ENCODE peak calls at places on chromosomes 11 and 22, in five cellular contexts. One of them, this sample, is unnamed.
A peak's percentile ranks its signal among the peaks of the same experiment; 100 is the strongest.

GRCh38 chr11:112315057-112315720 is 54.5 kb upstream of the PLET1 start:
- DNase-seq in body of pancreas: no peak
- DNase-seq in tibial nerve: no peak
- DNase-seq in heart left ventricle: no peak
- DNase-seq in uterus: no peak
- DNase-seq in this sample: no peak

GRCh38 chr11:65546217-65546958 is 11.8 kb downstream of the LTBP3 start:
- DNase-seq in body of pancreas: peak; percentile 95
- DNase-seq in tibial nerve: peak; percentile 71
- DNase-seq in heart left ventricle: peak; percentile 71
- DNase-seq in uterus: peak; percentile 72
- DNase-seq in this sample: no peak

GRCh38 chr11:119878990-119879389 is 150.0 kb upstream of the NECTIN1 start:
- DNase-seq in body of pancreas: peak; percentile 7
- DNase-seq in tibial nerve: no peak
- DNase-seq in heart left ventricle: no peak
- DNase-seq in uterus: no peak
- DNase-seq in this sample: no peak

GRCh38 chr11:76592961-76593360 is 77.6 kb downstream of the LRRC32 start:
- DNase-seq in body of pancreas: no peak
- DNase-seq in tibial nerve: no peak
- DNase-seq in heart left ventricle: no peak
- DNase-seq in uterus: no peak
- DNase-seq in this sample: no peak

GRCh38 chr11:1513326-1514296 is 27.0 kb upstream of the MOB2 start:
- DNase-seq in body of pancreas: no peak
- DNase-seq in tibial nerve: no peak
- DNase-seq in heart left ventricle: no peak
- DNase-seq in uterus: no peak
- DNase-seq in this sample: no peak

GRCh38 chr11:269146-269890 is 8.9 kb upstream of the NLRP6 start:
- DNase-seq in body of pancreas: peak; percentile 44
- DNase-seq in tibial nerve: no peak
- DNase-seq in heart left ventricle: no peak
- DNase-seq in uterus: no peak
- DNase-seq in this sample: no peak

GRCh38 chr11:60700689-60701508 is 1.5 kb downstream of the MS4A8 start:
- DNase-seq in body of pancreas: peak; percentile 69
- DNase-seq in tibial nerve: no peak
- DNase-seq in heart left ventricle: no peak
- DNase-seq in uterus: no peak
- DNase-seq in this sample: no peak

GRCh38 chr11:35289821-35290220 is 129.5 kb downstream of the SLC1A2 start:
- DNase-seq in body of pancreas: no peak
- DNase-seq in tibial nerve: no peak
- DNase-seq in heart left ventricle: no peak
- DNase-seq in uterus: no peak
- DNase-seq in this sample: no peak

GRCh38 chr11:77085652-77086051 is 17.0 kb upstream of the OMP start:
- DNase-seq in body of pancreas: peak; percentile 0
- DNase-seq in tibial nerve: peak; percentile 7
- DNase-seq in heart left ventricle: no peak
- DNase-seq in uterus: no peak
- DNase-seq in this sample: no peak

GRCh38 chr22:37440875-37441274 is 13.6 kb upstream of the ELFN2 start:
- DNase-seq in body of pancreas: no peak
- DNase-seq in tibial nerve: no peak
- DNase-seq in heart left ventricle: no peak
- DNase-seq in uterus: no peak
- DNase-seq in this sample: no peak

GRCh38 chr11:99351620-99352019 is 330.9 kb downstream of the CNTN5 start:
- DNase-seq in body of pancreas: no peak
- DNase-seq in tibial nerve: no peak
- DNase-seq in heart left ventricle: no peak
- DNase-seq in uterus: no peak
- DNase-seq in this sample: no peak

GRCh38 chr22:50630376-50630775 is 2.4 kb upstream of the ARSA start:
- DNase-seq in body of pancreas: no peak
- DNase-seq in tibial nerve: no peak
- DNase-seq in heart left ventricle: no peak
- DNase-seq in uterus: peak; percentile 8
- DNase-seq in this sample: no peak

GRCh38 chr11:113242767-113243397 is 71.5 kb upstream of the TTC12 start:
- DNase-seq in body of pancreas: peak; percentile 23
- DNase-seq in tibial nerve: no peak
- DNase-seq in heart left ventricle: no peak
- DNase-seq in uterus: peak; percentile 26
- DNase-seq in this sample: no peak

GRCh38 chr11:63595296-63595695 is 18.9 kb downstream of the PLAAT3 start:
- DNase-seq in body of pancreas: no peak
- DNase-seq in tibial nerve: no peak
- DNase-seq in heart left ventricle: no peak
- DNase-seq in uterus: no peak
- DNase-seq in this sample: no peak

GRCh38 chr22:36443198-36443770 is 38.2 kb downstream of the TXN2 start:
- DNase-seq in body of pancreas: no peak
- DNase-seq in tibial nerve: no peak
- DNase-seq in heart left ventricle: no peak
- DNase-seq in uterus: no peak
- DNase-seq in this sample: no peak

GRCh38 chr22:42357221-42357620 is 75.0 kb downstream of the NFAM1 start:
- DNase-seq in body of pancreas: no peak
- DNase-seq in tibial nerve: no peak
- DNase-seq in heart left ventricle: no peak
- DNase-seq in uterus: no peak
- DNase-seq in this sample: no peak

GRCh38 chr22:49958462-49958921 is 2.1 kb upstream of the PIM3 start:
- DNase-seq in body of pancreas: no peak
- DNase-seq in tibial nerve: no peak
- DNase-seq in heart left ventricle: no peak
- DNase-seq in uterus: no peak
- DNase-seq in this sample: no peak

GRCh38 chr22:22855617-22856308 is 31.9 kb upstream of the IGLL5 start:
- DNase-seq in body of pancreas: no peak
- DNase-seq in tibial nerve: no peak
- DNase-seq in heart left ventricle: no peak
- DNase-seq in uterus: no peak
- DNase-seq in this sample: no peak

GRCh38 chr11:58726594-58727414 is 4.9 kb downstream of the GLYAT start:
- DNase-seq in body of pancreas: no peak
- DNase-seq in tibial nerve: no peak
- DNase-seq in heart left ventricle: no peak
- DNase-seq in uterus: no peak
- DNase-seq in this sample: no peak

GRCh38 chr11:94794287-94795168 is 26.4 kb downstream of the AMOTL1 start:
- DNase-seq in body of pancreas: peak; percentile 88
- DNase-seq in tibial nerve: no peak
- DNase-seq in heart left ventricle: peak; percentile 69
- DNase-seq in uterus: peak; percentile 47
- DNase-seq in this sample: peak; percentile 93

GRCh38 chr11:2233693-2234455 is 36.5 kb downstream of the ASCL2 start:
- DNase-seq in body of pancreas: no peak
- DNase-seq in tibial nerve: no peak
- DNase-seq in heart left ventricle: no peak
- DNase-seq in uterus: no peak
- DNase-seq in this sample: no peak

GRCh38 chr22:31972180-31972579 is 27.8 kb downstream of the YWHAH start:
- DNase-seq in body of pancreas: no peak
- DNase-seq in tibial nerve: no peak
- DNase-seq in heart left ventricle: no peak
- DNase-seq in uterus: no peak
- DNase-seq in this sample: no peak

GRCh38 chr11:126079640-126080205 is 17.1 kb upstream of the CDON start:
- DNase-seq in body of pancreas: no peak
- DNase-seq in tibial nerve: no peak
- DNase-seq in heart left ventricle: no peak
- DNase-seq in uterus: no peak
- DNase-seq in this sample: no peak

GRCh38 chr11:102716527-102716926 is 8.2 kb downstream of the MMP8 start:
- DNase-seq in body of pancreas: no peak
- DNase-seq in tibial nerve: no peak
- DNase-seq in heart left ventricle: no peak
- DNase-seq in uterus: no peak
- DNase-seq in this sample: no peak

DNA sequence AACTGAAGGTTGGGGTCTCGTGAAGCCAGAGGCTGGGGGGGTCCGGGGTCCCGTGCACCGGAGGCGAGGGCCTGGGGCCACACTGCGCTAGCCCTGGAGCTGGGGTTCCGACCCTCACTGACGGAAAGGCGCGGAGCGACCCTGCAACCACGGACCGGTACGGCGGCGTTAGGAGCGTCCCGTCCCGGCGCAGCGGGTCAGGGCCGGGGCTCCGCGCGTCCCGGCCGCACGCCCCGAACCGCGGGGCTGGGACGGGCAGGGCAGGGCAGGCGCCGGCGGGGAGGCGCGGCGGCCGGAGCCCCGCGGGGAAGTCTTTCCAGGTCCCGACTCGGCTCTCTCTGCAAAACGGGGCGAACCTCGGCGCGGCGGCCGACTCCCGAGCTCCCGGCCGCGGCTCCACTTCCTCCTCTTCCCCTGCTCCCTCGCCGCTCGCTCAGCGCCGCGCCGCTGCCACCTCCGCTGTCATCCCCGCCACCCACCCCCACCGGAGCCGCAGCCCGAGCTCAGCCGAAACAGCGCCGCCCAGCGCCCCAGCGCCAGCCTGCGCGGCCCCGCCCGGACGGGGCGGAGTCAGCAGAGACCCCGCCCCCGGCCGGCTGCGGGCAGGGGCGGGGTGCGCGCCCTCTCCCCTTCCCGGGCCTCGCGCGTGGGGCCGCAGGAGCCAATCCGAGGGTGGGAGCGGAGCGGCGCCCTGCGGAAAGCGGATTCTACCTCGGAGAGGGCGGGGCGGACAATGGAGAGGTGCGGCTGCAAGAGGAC is at the start of gene GDPD5:
- DNase-seq in body of pancreas: peak; percentile 84
- DNase-seq in tibial nerve: peak; percentile 60
- DNase-seq in heart left ventricle: peak; percentile 85
- DNase-seq in uterus: peak; percentile 82
- DNase-seq in this sample: peak; percentile 56
- TF ChIP-seq POLR2A in body of pancreas: peak; percentile 67
- TF ChIP-seq POLR2A in tibial nerve: peak; percentile 37
- TF ChIP-seq POLR2A in heart left ventricle: no peak
- TF ChIP-seq POLR2A in uterus: peak; percentile 59
- TF ChIP-seq POLR2A in this sample: peak; percentile 61

GRCh38 chr11:129569007-129569406 is 193.4 kb downstream of the BARX2 start:
- DNase-seq in body of pancreas: no peak
- DNase-seq in tibial nerve: no peak
- DNase-seq in heart left ventricle: no peak
- DNase-seq in uterus: no peak
- DNase-seq in this sample: no peak

GRCh38 chr11:129577986-129578385 is 202.3 kb downstream of the BARX2 start:
- DNase-seq in body of pancreas: no peak
- DNase-seq in tibial nerve: no peak
- DNase-seq in heart left ventricle: no peak
- DNase-seq in uterus: no peak
- DNase-seq in this sample: no peak

GRCh38 chr11:129574431-129574830 is 198.8 kb downstream of the BARX2 start:
- DNase-seq in body of pancreas: no peak
- DNase-seq in tibial nerve: no peak
- DNase-seq in heart left ventricle: no peak
- DNase-seq in uterus: no peak
- DNase-seq in this sample: no peak

GRCh38 chr11:129576652-129577051 is 201.0 kb downstream of the BARX2 start:
- DNase-seq in body of pancreas: no peak
- DNase-seq in tibial nerve: no peak
- DNase-seq in heart left ventricle: no peak
- DNase-seq in uterus: no peak
- DNase-seq in this sample: no peak

GRCh38 chr11:129573161-129573560 is 197.5 kb downstream of the BARX2 start:
- DNase-seq in body of pancreas: no peak
- DNase-seq in tibial nerve: no peak
- DNase-seq in heart left ventricle: no peak
- DNase-seq in uterus: no peak
- DNase-seq in this sample: no peak
- H3K27me3 ChIP-seq in body of pancreas: no peaks in the 10 kb centered on the region
- H3K27me3 ChIP-seq in tibial nerve: no peaks in the 10 kb centered on the region
- H3K27me3 ChIP-seq in heart left ventricle: no peaks in the 10 kb centered on the region
- H3K27me3 ChIP-seq in uterus: no peaks in the 10 kb centered on the region
- H3K27me3 ChIP-seq in this sample: no peaks in the 10 kb centered on the region

GRCh38 chr11:128759597-128759996 is 65.7 kb downstream of the FLI1 start:
- DNase-seq in body of pancreas: no peak
- DNase-seq in tibial nerve: no peak
- DNase-seq in heart left ventricle: no peak
- DNase-seq in uterus: no peak
- DNase-seq in this sample: no peak
- TF ChIP-seq POLR2A in body of pancreas: no peak
- TF ChIP-seq POLR2A in tibial nerve: no peak
- TF ChIP-seq POLR2A in heart left ventricle: no peak
- TF ChIP-seq POLR2A in uterus: no peak
- TF ChIP-seq POLR2A in this sample: no peak

GRCh38 chr11:46332093-46332567 is 15.1 kb upstream of the DGKZ start:
- DNase-seq in body of pancreas: no peak
- DNase-seq in tibial nerve: no peak
- DNase-seq in heart left ventricle: no peak
- DNase-seq in uterus: no peak
- DNase-seq in this sample: no peak

GRCh38 chr11:46332568-46333128 is 14.6 kb upstream of the DGKZ start:
- DNase-seq in body of pancreas: no peak
- DNase-seq in tibial nerve: no peak
- DNase-seq in heart left ventricle: no peak
- DNase-seq in uterus: no peak
- DNase-seq in this sample: no peak

GRCh38 chr11:46330154-46330886 is 16.9 kb upstream of the DGKZ start:
- DNase-seq in body of pancreas: no peak
- DNase-seq in tibial nerve: no peak
- DNase-seq in heart left ventricle: no peak
- DNase-seq in uterus: no peak
- DNase-seq in this sample: no peak

GRCh38 chr11:46330887-46331652 is 16.2 kb upstream of the DGKZ start:
- DNase-seq in body of pancreas: no peak
- DNase-seq in tibial nerve: no peak
- DNase-seq in heart left ventricle: no peak
- DNase-seq in uterus: no peak
- DNase-seq in this sample: no peak

DNA sequence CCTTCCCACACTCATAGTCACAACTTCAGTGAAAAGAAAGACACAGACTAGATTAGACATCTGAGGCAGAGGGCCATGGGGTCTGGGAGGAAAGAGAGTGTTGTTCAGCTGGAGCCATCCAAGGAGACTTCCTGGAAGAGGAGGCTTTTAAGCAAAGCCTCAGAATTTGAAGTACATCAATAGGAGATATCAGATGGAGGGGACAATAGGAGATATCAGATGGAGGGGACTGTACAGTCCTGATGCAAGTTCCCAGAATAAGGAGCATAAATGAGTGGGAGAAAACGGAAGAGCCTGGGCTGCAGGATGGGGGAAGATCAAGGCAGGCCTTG is 15.6 kb upstream of the DGKZ start:
- DNase-seq in body of pancreas: no peak
- DNase-seq in tibial nerve: no peak
- DNase-seq in heart left ventricle: no peak
- DNase-seq in uterus: no peak
- DNase-seq in this sample: no peak
- H3K27me3 ChIP-seq in body of pancreas: no peaks in the 10 kb centered on the region
- H3K27me3 ChIP-seq in tibial nerve: peaks cover 78% of the 10 kb centered on the region
- H3K27me3 ChIP-seq in heart left ventricle: peaks cover 26% of the 10 kb centered on the region
- H3K27me3 ChIP-seq in uterus: peaks cover 3% of the 10 kb centered on the region
- H3K27me3 ChIP-seq in this sample: peaks cover 40% of the 10 kb centered on the region

This sample was measured in gastrocnemius medialis.